ENCODE peak calls at places on chromosome 16, in six cellular contexts. F, L, A, W, G and T are unnamed samples.

GRCh38 chr16:65195998-65196397 is 74.1 kb upstream of the CDH11 start:
- DNase-seq in F (peak; percentile 17), L (no peak), A (no peak), W (no peak), G (no peak), T (no peak)

GRCh38 chr16:56679813-56680212 is 2.5 kb upstream of the MT1X start:
- DNase-seq in F (no peak), L (no peak), A (no peak), W (peak; percentile 58), G (no peak), T (no peak)

GRCh38 chr16:86585821-86586611 is 7.7 kb downstream of the FOXL1 start:
- DNase-seq in F (no peak), L (no peak), A (no peak), W (peak; percentile 65), G (no peak), T (no peak)

GRCh38 chr16:51326131-51326856 is 175.2 kb upstream of the SALL1 start:
- DNase-seq in F (peak; percentile 62), L (no peak), A (no peak), W (peak; percentile 80), G (no peak), T (no peak)

GRCh38 chr16:79599837-79600635 is 501 bp downstream of the MAF start:
- DNase-seq in F (peak; percentile 38), L (no peak), A (peak; percentile 85), W (peak; percentile 54), G (no peak), T (peak; percentile 94)

GRCh38 chr16:30046588-30046987 is 15.5 kb upstream of the TLCD3B start:
- DNase-seq in F (no peak), L (no peak), A (no peak), W (no peak), G (no peak), T (no peak)

GRCh38 chr16:69150146-69150865 is 17.9 kb downstream of the UTP4 start:
- DNase-seq in F (peak; percentile 86), L (peak; percentile 17), A (no peak), W (peak; percentile 47), G (peak; percentile 51), T (no peak)

GRCh38 chr16:56603589-56603988 is 4.8 kb upstream of the MT2A start:
- DNase-seq in F (peak; percentile 59), L (no peak), A (no peak), W (no peak), G (no peak), T (no peak)

GRCh38 chr16:11507991-11508390 is 78.7 kb downstream of the LITAF start:
- DNase-seq in F (no peak), L (no peak), A (no peak), W (no peak), G (no peak), T (no peak)

GRCh38 chr16:72216767-72217166 is 44.8 kb upstream of the PMFBP1 start:
- DNase-seq in F (no peak), L (no peak), A (no peak), W (no peak), G (no peak), T (no peak)

GRCh38 chr16:31351246-31351936 is 3.6 kb upstream of the ITGAX start:
- DNase-seq in F (no peak), L (no peak), A (no peak), W (no peak), G (no peak), T (no peak)

GRCh38 chr16:80637621-80638020 is 96.8 kb downstream of the DYNLRB2 start:
- DNase-seq in F (no peak), L (no peak), A (no peak), W (no peak), G (no peak), T (no peak)

GRCh38 chr16:85526132-85526731 is 86.9 kb upstream of the GSE1 start:
- DNase-seq in F (no peak), L (no peak), A (no peak), W (no peak), G (no peak), T (no peak)

GRCh38 chr16:49911430-49911829 is 55.5 kb upstream of the ZNF423 start:
- DNase-seq in F (no peak), L (no peak), A (no peak), W (no peak), G (no peak), T (no peak)

GRCh38 chr16:85449885-85450245 is 163.3 kb upstream of the GSE1 start:
- DNase-seq in F (no peak), L (no peak), A (no peak), W (no peak), G (no peak), T (no peak)

GRCh38 chr16:30340621-30341020 is 14.5 kb downstream of the CD2BP2 start:
- DNase-seq in F (no peak), L (no peak), A (no peak), W (no peak), G (peak; percentile 48), T (no peak)

GRCh38 chr16:66324785-66325184 is 41.7 kb upstream of the CDH5 start:
- DNase-seq in F (peak; percentile 59), L (no peak), A (no peak), W (no peak), G (no peak), T (peak; percentile 27)

GRCh38 chr16:9124908-9125584 is 33.6 kb downstream of the HAPSTR1 start:
- DNase-seq in F (no peak), L (no peak), A (no peak), W (no peak), G (no peak), T (peak; percentile 41)
- H3K27ac ChIP-seq in F (peak overlapping the region; percentile 49), L (no peak overlapping the region), A (no peak overlapping the region), W (no peak overlapping the region), G (no peak overlapping the region), T (no peak overlapping the region)

DNA sequence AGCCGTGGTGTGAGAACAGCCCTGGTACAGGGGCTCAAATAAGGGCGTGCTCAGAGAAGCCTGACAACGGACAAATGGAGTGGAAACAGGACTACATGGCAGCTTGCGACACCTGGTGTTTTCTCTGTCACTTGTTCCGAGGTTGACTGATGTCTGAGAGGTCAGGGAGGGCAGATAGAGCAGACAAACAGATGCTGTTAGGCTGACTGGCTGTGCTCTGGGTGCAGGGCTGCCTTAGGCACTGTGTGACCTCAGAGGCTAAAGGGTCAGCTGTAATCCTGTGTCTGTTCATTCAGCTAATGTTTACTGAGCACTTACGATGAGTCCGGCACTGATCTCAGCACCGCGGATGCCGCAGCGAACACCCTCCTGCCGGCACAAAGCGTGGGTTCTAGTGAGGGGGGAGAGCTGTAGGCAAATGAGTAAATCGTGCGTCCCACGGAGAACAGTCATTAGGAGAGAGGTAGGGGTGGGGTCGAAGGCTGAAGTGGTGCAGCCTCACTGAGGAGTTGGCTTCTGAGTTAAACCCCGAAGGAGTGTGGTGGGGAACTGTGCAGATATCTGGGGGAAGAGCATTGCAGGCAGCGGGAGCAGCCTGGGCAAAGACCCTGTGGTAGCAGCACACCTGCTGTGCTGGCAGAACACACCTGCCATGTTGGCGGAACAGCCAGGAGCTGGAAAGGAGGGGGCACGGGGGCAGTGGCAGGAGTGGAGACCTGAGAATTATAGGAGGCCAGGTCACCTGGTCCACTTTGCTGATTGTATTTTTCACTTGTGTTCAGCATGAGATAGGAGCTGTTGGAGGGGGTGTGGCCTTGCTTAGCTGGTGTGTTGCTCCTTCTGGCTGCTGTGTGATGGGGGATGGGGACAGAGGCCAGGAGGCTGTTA is 35.0 kb downstream of the GPT2 start:
- DNase-seq in F (no peak), L (no peak), A (no peak), W (no peak), G (no peak), T (no peak)
- TF ChIP-seq CTCF in F (no peak), L (no peak), A (no peak), W (no peak), G (no peak), T (no peak)

DNA sequence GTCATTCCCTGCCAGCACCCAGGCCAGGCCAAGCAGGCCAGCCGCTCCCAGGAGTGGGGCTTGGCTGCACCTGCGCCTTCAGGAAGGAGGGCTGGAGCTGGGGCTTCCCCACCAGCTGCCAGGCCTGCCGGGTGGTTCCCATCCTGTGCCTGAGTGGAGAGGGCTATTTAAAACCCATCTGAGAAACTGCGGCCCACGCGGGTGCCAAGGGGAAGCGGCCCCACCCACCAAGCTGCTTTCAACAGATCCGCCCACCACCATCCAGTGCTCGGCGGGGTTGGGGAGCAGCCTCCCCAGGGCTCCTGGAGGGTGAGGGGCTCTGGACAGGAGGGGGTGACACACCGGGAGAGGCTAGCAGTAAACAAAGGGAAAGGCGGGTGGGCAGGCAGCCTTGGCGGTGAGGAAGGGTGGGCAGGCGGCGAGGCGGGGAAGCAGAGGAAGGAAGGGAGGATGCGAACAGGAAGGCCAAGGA is 3.6 kb downstream of the NTHL1 start:
- DNase-seq in F (no peak), L (no peak), A (peak; percentile 89), W (no peak), G (no peak), T (peak; percentile 89)
- H3K4me3 ChIP-seq in F (no peak overlapping the region), L (no peak overlapping the region), A (no peak overlapping the region), W (no peak overlapping the region), G (no peak overlapping the region), T (peak overlapping the region; percentile 10)

DNA sequence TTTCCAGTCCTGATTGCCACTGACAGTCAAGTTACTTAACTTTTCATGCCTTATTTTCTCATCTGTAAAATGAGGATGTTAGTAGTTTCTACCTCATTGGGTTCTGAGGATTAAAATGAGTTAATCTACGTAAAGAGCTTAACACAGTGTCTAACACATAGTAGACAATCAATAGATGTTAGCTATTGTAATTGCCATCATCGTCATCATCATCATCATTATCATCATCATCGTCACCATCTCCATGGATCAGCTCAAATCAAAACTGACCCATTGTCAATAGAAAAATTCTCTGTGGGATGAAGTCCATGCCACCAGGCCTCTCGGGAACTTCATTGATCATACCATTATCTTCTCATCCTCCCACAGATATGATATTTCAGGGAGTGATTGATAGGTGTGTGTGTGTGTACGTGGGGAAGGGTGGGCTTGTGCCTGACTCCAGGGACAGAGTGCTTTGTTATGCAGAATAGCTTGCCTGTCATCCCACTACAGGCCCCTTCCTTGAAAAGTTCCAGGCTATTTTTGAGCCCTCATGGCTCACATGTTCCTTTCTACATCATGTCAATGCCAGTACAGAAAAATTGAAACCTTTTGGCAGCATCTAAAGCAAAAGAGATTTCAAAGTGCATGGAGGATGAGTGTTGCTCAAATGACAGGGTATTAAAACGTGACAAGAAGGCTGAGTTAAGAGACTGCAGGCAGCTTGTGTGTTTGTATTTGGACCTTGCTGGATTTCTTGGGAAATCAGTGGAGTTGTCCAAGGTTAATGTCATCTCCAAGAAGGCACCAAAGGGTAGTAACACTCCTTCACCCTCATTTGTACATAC is 133.9 kb downstream of the PRKCB start:
- DNase-seq in F (no peak), L (no peak), A (no peak), W (no peak), G (no peak), T (no peak)
- H3K27ac ChIP-seq in F (no peak overlapping the region), L (no peak overlapping the region), A (no peak overlapping the region), W (no peak overlapping the region), G (no peak overlapping the region), T (no peak overlapping the region)

DNA sequence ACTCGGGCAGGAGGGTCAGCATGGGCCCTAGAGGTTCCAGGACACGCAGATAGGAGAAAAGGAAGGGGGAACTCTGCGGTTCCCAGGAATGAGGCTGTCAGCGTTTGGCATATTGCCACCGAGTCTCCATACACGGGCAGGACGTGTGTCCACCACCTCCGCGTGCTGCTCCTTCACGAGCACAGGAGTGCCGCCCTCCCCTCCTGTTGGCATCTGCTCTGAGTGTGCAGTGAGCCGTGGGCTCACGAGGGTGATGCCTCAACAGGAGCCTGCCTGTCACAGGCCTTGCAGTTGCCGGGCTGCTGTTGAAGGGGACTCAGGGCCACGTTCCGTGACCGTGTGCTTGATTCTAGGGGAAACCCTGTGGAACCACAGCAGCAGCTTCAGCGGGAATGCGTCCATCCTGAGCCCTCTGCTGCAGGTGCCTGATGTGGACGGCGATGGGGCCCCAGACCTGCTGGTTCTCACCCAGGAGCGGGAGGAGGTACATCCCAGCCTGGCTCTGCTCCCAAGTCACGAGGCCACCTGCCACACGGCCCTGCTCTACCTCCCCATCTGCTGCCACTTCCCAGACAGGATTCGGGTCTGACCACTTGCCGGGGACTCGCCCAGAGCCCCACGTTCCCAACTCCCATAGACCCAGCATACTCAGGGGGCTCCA is 14.6 kb downstream of the RGS11 start:
- DNase-seq in F (no peak), L (no peak), A (no peak), W (no peak), G (no peak), T (no peak)
- TF ChIP-seq CTCF in F (no peak), L (no peak), A (no peak), W (no peak), G (no peak), T (no peak)